ENCODE peak calls at places on chromosome 17, in nine cellular contexts. K is IMR-90, X is BE2C, E is neural progenitor cell, B is MM.1S, Z is esophagus squamous epithelium, A is mucosa of descending colon, W is astrocyte, O is heart right ventricle. V is an unnamed sample.
A peak's percentile ranks its signal among the peaks of the same experiment; 100 is the strongest.

GRCh38 chr17:78992542-78993212 is 13.0 kb upstream of the LGALS3BP start:
- DNase-seq in K (no peak), X (no peak), E (no peak), B (no peak), Z (no peak), A (peak; percentile 14), W (no peak), O (peak; percentile 3), V (no peak)

GRCh38 chr17:49997773-49998703 is 3.0 kb upstream of the DLX3 start:
- DNase-seq in K (peak; percentile 77), X (peak; percentile 89), E (peak; percentile 94), B (peak; percentile 82), Z (no peak), A (peak; percentile 77), W (peak; percentile 53), O (peak; percentile 57), V (peak; percentile 64)

GRCh38 chr17:32854834-32855389 is 22.0 kb downstream of the MYO1D start:
- DNase-seq in K (no peak), X (no peak), E (no peak), B (no peak), Z (no peak), A (peak; percentile 81), W (no peak), O (no peak), V (no peak)

GRCh38 chr17:51672058-51672457 is 411.7 kb downstream of the UTP18 start:
- DNase-seq in K (no peak), X (no peak), E (no peak), B (no peak), Z (no peak), A (no peak), W (no peak), O (no peak), V (no peak)

GRCh38 chr17:72501404-72502110 is 380.7 kb downstream of the SOX9 start:
- DNase-seq in K (no peak), X (no peak), E (no peak), B (no peak), Z (no peak), A (no peak), W (no peak), O (no peak), V (no peak)

GRCh38 chr17:1559743-1560581 is 2.6 kb downstream of the PITPNA start:
- DNase-seq in K (no peak), X (no peak), E (no peak), B (no peak), Z (no peak), A (no peak), W (no peak), O (no peak), V (no peak)

GRCh38 chr17:28983286-28984240 is 22.3 kb downstream of the SEZ6 start:
- DNase-seq in K (peak; percentile 11), X (no peak), E (no peak), B (no peak), Z (no peak), A (no peak), W (no peak), O (no peak), V (no peak)

GRCh38 chr17:19346351-19347255 is 15.9 kb downstream of the B9D1 start:
- DNase-seq in K (peak; percentile 91), X (peak; percentile 73), E (no peak), B (no peak), Z (no peak), A (no peak), W (peak; percentile 94), O (peak; percentile 67), V (no peak)

GRCh38 chr17:79952915-79953314 is 82.8 kb downstream of the TBC1D16 start:
- DNase-seq in K (no peak), X (no peak), E (no peak), B (no peak), Z (no peak), A (no peak), W (no peak), O (no peak), V (no peak)

GRCh38 chr17:31842416-31843381 is 16.3 kb downstream of the COPRS start:
- DNase-seq in K (peak; percentile 77), X (peak; percentile 71), E (peak; percentile 88), B (peak; percentile 58), Z (no peak), A (peak; percentile 83), W (peak; percentile 64), O (peak; percentile 61), V (peak; percentile 17)

GRCh38 chr17:76528528-76529223 is 8.8 kb downstream of the CYGB start:
- DNase-seq in K (peak; percentile 28), X (peak; percentile 75), E (no peak), B (no peak), Z (no peak), A (peak; percentile 27), W (no peak), O (peak; percentile 73), V (peak; percentile 49)

GRCh38 chr17:56810286-56810781 is 23.4 kb downstream of the C17orf67 start:
- DNase-seq in K (no peak), X (no peak), E (no peak), B (no peak), Z (no peak), A (no peak), W (no peak), O (no peak), V (no peak)

DNA sequence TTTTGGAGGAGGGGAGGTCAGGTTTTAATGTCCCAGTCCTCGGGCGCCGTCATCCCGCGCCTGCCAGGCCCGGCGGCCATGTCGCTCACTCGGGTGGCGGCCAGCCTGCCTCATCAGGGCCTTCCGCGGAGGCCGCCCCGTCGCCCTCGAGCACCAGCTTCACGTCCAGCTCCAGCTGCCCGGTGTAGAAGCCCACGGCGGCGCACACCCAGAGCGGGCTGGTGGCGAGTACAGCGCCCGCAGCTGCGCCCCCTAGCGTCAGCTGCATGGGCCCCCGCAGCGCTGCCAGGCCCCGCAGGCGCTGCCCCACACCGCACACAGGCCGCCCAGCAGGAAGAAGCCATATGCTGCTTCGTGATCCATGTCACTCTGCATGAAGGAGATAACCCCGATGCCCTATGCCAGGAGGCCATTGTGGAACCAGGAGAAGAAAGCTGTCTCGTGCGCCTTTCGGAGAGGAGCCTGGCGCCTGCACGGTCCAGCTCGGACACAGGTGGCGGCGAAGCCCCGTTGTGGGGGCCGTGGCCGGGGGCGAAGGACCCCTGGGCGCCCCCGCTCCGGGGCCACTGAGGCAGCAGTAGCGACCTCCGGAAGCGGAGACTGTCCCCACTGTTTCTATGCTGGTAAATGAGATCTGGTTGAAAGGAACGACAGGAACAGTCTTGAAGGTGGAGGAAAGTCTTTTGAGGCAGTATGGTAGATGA is 9.6 kb downstream of the AP2B1 start:
- DNase-seq in K (no peak), X (no peak), E (peak; percentile 56), B (no peak), Z (no peak), A (no peak), W (no peak), O (no peak), V (peak; percentile 11)
- TF ChIP-seq CTCF in K (no peak), X (no peak), E (peak; percentile 56), B (no peak), Z (no peak), A (no peak), W (no peak), O (no peak), V (no peak)

GRCh38 chr17:8470447-8471047 is 34.9 kb downstream of the NDEL1 start:
- DNase-seq in K (no peak), X (peak; percentile 18), E (no peak), B (no peak), Z (no peak), A (no peak), W (peak; percentile 41), O (peak; percentile 72), V (no peak)

GRCh38 chr17:8468109-8468508 is 32.4 kb downstream of the NDEL1 start:
- DNase-seq in K (no peak), X (no peak), E (no peak), B (no peak), Z (no peak), A (no peak), W (no peak), O (no peak), V (no peak)

GRCh38 chr17:8468988-8469387 is 33.3 kb downstream of the NDEL1 start:
- DNase-seq in K (no peak), X (no peak), E (no peak), B (no peak), Z (no peak), A (no peak), W (no peak), O (no peak), V (no peak)

GRCh38 chr17:8467527-8467926 is 31.8 kb downstream of the NDEL1 start:
- DNase-seq in K (no peak), X (no peak), E (no peak), B (no peak), Z (no peak), A (no peak), W (no peak), O (no peak), V (no peak)

DNA sequence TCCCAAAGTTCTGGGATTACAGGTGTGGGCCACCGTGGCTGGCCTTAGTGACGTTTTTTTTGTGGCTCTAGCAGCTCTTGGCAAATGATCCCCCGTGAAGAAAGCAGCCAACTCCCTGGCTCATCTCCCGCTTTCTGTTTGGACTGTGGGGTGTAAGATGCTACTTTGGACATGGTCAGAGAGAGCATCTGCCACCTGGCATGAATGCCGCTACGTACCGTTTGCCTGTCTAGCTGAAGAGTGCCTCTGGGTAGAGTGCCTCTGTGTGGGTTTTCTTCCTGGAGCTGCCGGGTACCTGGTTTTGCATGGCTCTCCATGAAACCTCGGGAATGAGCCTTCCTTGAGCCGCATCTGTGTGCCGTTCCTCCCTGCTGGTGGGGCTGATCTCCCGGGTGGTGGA is 34.3 kb downstream of the NDEL1 start:
- DNase-seq in K (no peak), X (no peak), E (no peak), B (no peak), Z (no peak), A (no peak), W (no peak), O (no peak), V (no peak)
- H3K4me3 ChIP-seq in K (no peak overlapping the region), X (no peak overlapping the region), E (no peak overlapping the region), B (no peak overlapping the region), Z (no peak overlapping the region), A (no peak overlapping the region), W (no peak overlapping the region), O (no peak overlapping the region), V (no peak overlapping the region)

GRCh38 chr17:75503337-75503950 is 11.9 kb downstream of the CASKIN2 start:
- DNase-seq in K (no peak), X (no peak), E (no peak), B (no peak), Z (no peak), A (no peak), W (no peak), O (peak; percentile 16), V (no peak)
- TF ChIP-seq CTCF in K (no peak), X (no peak), E (no peak), B (no peak), Z (no peak), A (no peak), W (no peak), O (no peak), V (no peak)

DNA sequence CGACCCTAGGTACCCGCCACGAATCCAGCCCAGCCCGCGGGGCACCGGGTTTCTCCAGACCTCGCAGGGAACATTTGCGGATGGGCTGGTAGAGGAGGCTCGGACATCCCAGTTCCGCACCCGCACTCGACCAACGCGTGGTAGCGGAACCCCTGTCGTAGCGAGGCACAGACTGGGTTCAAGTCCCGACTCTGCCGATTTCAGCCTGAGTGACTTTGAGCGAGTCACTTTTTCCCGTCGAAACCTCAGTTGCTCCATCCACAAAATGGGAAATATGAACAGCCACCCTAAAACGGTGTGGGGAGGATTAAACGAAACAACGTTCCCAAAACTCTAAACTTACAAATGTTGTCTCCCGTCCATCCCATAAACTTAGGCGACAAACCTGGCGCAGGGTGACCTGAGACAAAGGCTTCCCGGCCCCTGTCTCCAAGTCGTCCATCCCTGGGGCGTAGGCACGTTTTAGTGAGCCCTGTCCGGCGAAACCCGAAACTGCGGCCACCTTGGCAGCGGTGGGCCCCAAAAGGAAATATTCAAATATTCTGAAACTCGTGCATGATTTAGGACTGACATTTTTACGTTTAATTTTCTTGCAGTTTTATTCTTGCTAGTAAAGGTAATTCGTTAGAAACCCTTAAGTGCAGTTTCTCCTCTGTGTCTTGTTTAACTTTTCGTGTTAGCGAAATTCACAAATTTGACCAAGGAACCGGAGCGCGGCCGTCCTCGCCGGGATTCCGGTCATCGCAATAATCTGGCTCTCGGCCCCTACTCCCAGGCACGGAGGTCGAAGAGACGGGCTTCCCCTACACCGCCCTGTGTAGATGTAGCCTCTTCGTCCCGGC is 2.0 kb upstream of the MLLT6 start:
- DNase-seq in K (no peak), X (no peak), E (no peak), B (peak; percentile 54), Z (no peak), A (peak; percentile 55), W (no peak), O (no peak), V (no peak)
- H3K4me3 ChIP-seq in K (peak overlapping the region; percentile 95), X (peak overlapping the region; percentile 73), E (peak overlapping the region; percentile 87), B (peak overlapping the region; percentile 86), Z (peak overlapping the region; percentile 76), A (peak overlapping the region; percentile 61), W (peak overlapping the region; percentile 64), O (peak overlapping the region; percentile 86), V (peak overlapping the region; percentile 75)